ENCODE peak calls at places on chromosomes 3 and 15, in nine cellular contexts. One of them, this sample, is unnamed.

GRCh38 chr3:110430146-110430545 is 641.5 kb upstream of the NECTIN3 start:
- DNase-seq in A549: no peak
- DNase-seq in HFFc6: peak
- DNase-seq in lower lobe of right lung: no peak
- DNase-seq in left ventricle myocardium inferior: no peak
- DNase-seq in esophagus muscularis mucosa: no peak
- DNase-seq in fibroblast of the aortic adventitia: no peak
- DNase-seq in heart left ventricle: no peak
- DNase-seq in endothelial cell: no peak
- DNase-seq in this sample: no peak

GRCh38 chr15:40093224-40093842 is 15.3 kb downstream of the BMF start:
- DNase-seq in HFFc6: peak
- DNase-seq in left ventricle myocardium inferior: no peak
- DNase-seq in lower lobe of right lung: no peak
- DNase-seq in esophagus muscularis mucosa: no peak
- DNase-seq in A549: no peak
- DNase-seq in endothelial cell: no peak
- DNase-seq in heart left ventricle: no peak
- DNase-seq in fibroblast of the aortic adventitia: no peak
- DNase-seq in this sample: no peak

GRCh38 chr3:46812237-46812791 is 50.9 kb downstream of the MYL3 start:
- DNase-seq in fibroblast of the aortic adventitia: peak
- DNase-seq in heart left ventricle: peak
- DNase-seq in HFFc6: no peak
- DNase-seq in left ventricle myocardium inferior: peak
- DNase-seq in endothelial cell: peak
- DNase-seq in lower lobe of right lung: peak
- DNase-seq in A549: peak
- DNase-seq in esophagus muscularis mucosa: no peak
- DNase-seq in this sample: peak

GRCh38 chr3:94137377-94137776 is 74.5 kb downstream of the NSUN3 start:
- DNase-seq in lower lobe of right lung: no peak
- DNase-seq in HFFc6: no peak
- DNase-seq in endothelial cell: no peak
- DNase-seq in esophagus muscularis mucosa: no peak
- DNase-seq in left ventricle myocardium inferior: no peak
- DNase-seq in A549: no peak
- DNase-seq in heart left ventricle: no peak
- DNase-seq in fibroblast of the aortic adventitia: peak
- DNase-seq in this sample: no peak

GRCh38 chr15:20341901-20342605 is 199.5 kb downstream of the GOLGA6L6 start:
- DNase-seq in heart left ventricle: peak
- DNase-seq in HFFc6: no peak
- DNase-seq in fibroblast of the aortic adventitia: no peak
- DNase-seq in endothelial cell: peak
- DNase-seq in left ventricle myocardium inferior: peak
- DNase-seq in lower lobe of right lung: peak
- DNase-seq in A549: no peak
- DNase-seq in esophagus muscularis mucosa: peak
- DNase-seq in this sample: peak

GRCh38 chr15:37204698-37205097 is 104.3 kb upstream of the MEIS2 start:
- DNase-seq in heart left ventricle: no peak
- DNase-seq in lower lobe of right lung: no peak
- DNase-seq in left ventricle myocardium inferior: no peak
- DNase-seq in A549: no peak
- DNase-seq in esophagus muscularis mucosa: no peak
- DNase-seq in fibroblast of the aortic adventitia: no peak
- DNase-seq in HFFc6: no peak
- DNase-seq in endothelial cell: no peak
- DNase-seq in this sample: no peak

GRCh38 chr3:88957751-88958452 is 149.5 kb upstream of the EPHA3 start:
- DNase-seq in HFFc6: peak
- DNase-seq in left ventricle myocardium inferior: no peak
- DNase-seq in endothelial cell: no peak
- DNase-seq in lower lobe of right lung: no peak
- DNase-seq in A549: no peak
- DNase-seq in fibroblast of the aortic adventitia: peak
- DNase-seq in heart left ventricle: no peak
- DNase-seq in esophagus muscularis mucosa: no peak
- DNase-seq in this sample: no peak

GRCh38 chr3:72657666-72658065 is 190.6 kb downstream of the SHQ1 start:
- DNase-seq in A549: no peak
- DNase-seq in heart left ventricle: no peak
- DNase-seq in endothelial cell: no peak
- DNase-seq in fibroblast of the aortic adventitia: no peak
- DNase-seq in left ventricle myocardium inferior: no peak
- DNase-seq in HFFc6: no peak
- DNase-seq in lower lobe of right lung: no peak
- DNase-seq in esophagus muscularis mucosa: no peak
- DNase-seq in this sample: no peak

GRCh38 chr3:72301779-72302178 is 516.8 kb upstream of the PROK2 start:
- DNase-seq in fibroblast of the aortic adventitia: no peak
- DNase-seq in lower lobe of right lung: no peak
- DNase-seq in HFFc6: no peak
- DNase-seq in heart left ventricle: no peak
- DNase-seq in left ventricle myocardium inferior: no peak
- DNase-seq in endothelial cell: no peak
- DNase-seq in A549: no peak
- DNase-seq in esophagus muscularis mucosa: no peak
- DNase-seq in this sample: no peak

GRCh38 chr15:60526127-60526616 is 47.2 kb upstream of the ICE2 start:
- DNase-seq in esophagus muscularis mucosa: no peak
- DNase-seq in A549: no peak
- DNase-seq in left ventricle myocardium inferior: no peak
- DNase-seq in heart left ventricle: no peak
- DNase-seq in HFFc6: peak
- DNase-seq in lower lobe of right lung: no peak
- DNase-seq in fibroblast of the aortic adventitia: no peak
- DNase-seq in endothelial cell: no peak
- DNase-seq in this sample: no peak

GRCh38 chr15:40633178-40633577 is 39.1 kb downstream of the KNL1 start:
- DNase-seq in left ventricle myocardium inferior: no peak
- DNase-seq in fibroblast of the aortic adventitia: no peak
- DNase-seq in HFFc6: peak
- DNase-seq in A549: no peak
- DNase-seq in esophagus muscularis mucosa: no peak
- DNase-seq in endothelial cell: no peak
- DNase-seq in lower lobe of right lung: no peak
- DNase-seq in heart left ventricle: no peak
- DNase-seq in this sample: no peak

GRCh38 chr15:67013696-67014095 is 51.7 kb upstream of the SMAD3 start:
- DNase-seq in fibroblast of the aortic adventitia: peak
- DNase-seq in left ventricle myocardium inferior: peak
- DNase-seq in A549: no peak
- DNase-seq in heart left ventricle: peak
- DNase-seq in endothelial cell: peak
- DNase-seq in esophagus muscularis mucosa: peak
- DNase-seq in lower lobe of right lung: no peak
- DNase-seq in HFFc6: no peak
- DNase-seq in this sample: no peak

GRCh38 chr3:129005526-129006303 is 4.6 kb downstream of the EFCC1 start:
- DNase-seq in esophagus muscularis mucosa: no peak
- DNase-seq in fibroblast of the aortic adventitia: peak
- DNase-seq in HFFc6: peak
- DNase-seq in endothelial cell: no peak
- DNase-seq in heart left ventricle: no peak
- DNase-seq in left ventricle myocardium inferior: peak
- DNase-seq in A549: no peak
- DNase-seq in lower lobe of right lung: peak
- DNase-seq in this sample: no peak

GRCh38 chr3:146164071-146164470 is 3.1 kb upstream of the PLOD2 start:
- DNase-seq in left ventricle myocardium inferior: no peak
- DNase-seq in fibroblast of the aortic adventitia: no peak
- DNase-seq in heart left ventricle: no peak
- DNase-seq in endothelial cell: no peak
- DNase-seq in esophagus muscularis mucosa: no peak
- DNase-seq in HFFc6: no peak
- DNase-seq in lower lobe of right lung: no peak
- DNase-seq in A549: no peak
- DNase-seq in this sample: no peak

GRCh38 chr3:141663993-141664392 is 74.1 kb upstream of the RNF7 start:
- DNase-seq in heart left ventricle: no peak
- DNase-seq in fibroblast of the aortic adventitia: peak
- DNase-seq in lower lobe of right lung: no peak
- DNase-seq in left ventricle myocardium inferior: no peak
- DNase-seq in esophagus muscularis mucosa: no peak
- DNase-seq in endothelial cell: no peak
- DNase-seq in A549: no peak
- DNase-seq in HFFc6: peak
- DNase-seq in this sample: no peak

GRCh38 chr15:47961401-47962090 is 159.2 kb upstream of the SLC24A5 start:
- DNase-seq in left ventricle myocardium inferior: no peak
- DNase-seq in lower lobe of right lung: no peak
- DNase-seq in A549: no peak
- DNase-seq in endothelial cell: no peak
- DNase-seq in HFFc6: no peak
- DNase-seq in heart left ventricle: no peak
- DNase-seq in esophagus muscularis mucosa: no peak
- DNase-seq in fibroblast of the aortic adventitia: no peak
- DNase-seq in this sample: no peak

DNA sequence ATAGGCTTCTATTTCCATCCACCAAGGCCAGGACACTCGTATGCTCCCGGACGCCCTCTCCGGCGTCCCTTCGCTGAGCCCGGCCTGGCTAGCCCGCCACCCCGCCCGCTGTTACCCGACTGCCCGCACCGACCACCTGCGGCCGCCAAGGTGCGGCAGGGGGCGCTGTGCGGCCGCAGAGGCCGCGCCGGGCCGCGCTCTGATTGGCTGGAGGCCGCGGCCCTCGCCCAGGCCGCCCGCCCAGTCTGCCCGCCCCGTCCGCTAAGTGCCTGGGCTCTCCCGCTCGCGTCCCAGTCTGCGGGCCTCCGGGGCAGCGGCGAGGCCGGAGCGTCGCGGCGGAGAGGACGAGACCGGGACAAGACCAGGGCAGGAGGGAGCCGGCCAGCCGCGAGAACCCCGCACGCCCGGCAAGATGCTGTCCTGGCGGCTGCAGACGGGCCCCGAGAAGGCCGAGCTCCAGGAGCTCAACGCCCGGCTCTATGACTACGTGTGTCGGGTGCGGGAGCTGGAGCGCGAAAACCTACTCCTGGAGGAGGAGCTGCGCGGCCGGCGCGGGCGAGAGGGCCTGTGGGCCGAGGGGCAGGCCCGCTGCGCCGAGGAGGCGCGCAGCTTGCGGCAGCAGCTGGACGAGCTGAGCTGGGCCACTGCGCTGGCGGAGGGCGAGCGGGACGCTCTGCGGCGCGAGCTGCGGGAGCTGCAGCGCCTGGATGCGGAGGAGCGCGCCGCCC is at the start of gene SYNM:
- DNase-seq in fibroblast of the aortic adventitia: peak
- DNase-seq in HFFc6: peak
- DNase-seq in lower lobe of right lung: peak
- DNase-seq in left ventricle myocardium inferior: peak
- DNase-seq in esophagus muscularis mucosa: no peak
- DNase-seq in A549: peak
- DNase-seq in endothelial cell: peak
- DNase-seq in heart left ventricle: peak
- DNase-seq in this sample: no peak
- TF ChIP-seq CTCF in fibroblast of the aortic adventitia: peak
- TF ChIP-seq CTCF in HFFc6: peak
- TF ChIP-seq CTCF in lower lobe of right lung: peak
- TF ChIP-seq CTCF in left ventricle myocardium inferior: peak
- TF ChIP-seq CTCF in esophagus muscularis mucosa: peak
- TF ChIP-seq CTCF in A549: peak
- TF ChIP-seq CTCF in endothelial cell: peak
- TF ChIP-seq CTCF in heart left ventricle: peak
- TF ChIP-seq CTCF in this sample: peak

GRCh38 chr15:62698646-62699045 is 343.9 kb upstream of the TPM1 start:
- DNase-seq in lower lobe of right lung: no peak
- DNase-seq in HFFc6: no peak
- DNase-seq in A549: no peak
- DNase-seq in fibroblast of the aortic adventitia: no peak
- DNase-seq in endothelial cell: no peak
- DNase-seq in heart left ventricle: no peak
- DNase-seq in left ventricle myocardium inferior: no peak
- DNase-seq in esophagus muscularis mucosa: no peak
- DNase-seq in this sample: no peak
- TF ChIP-seq CTCF in lower lobe of right lung: no peak
- TF ChIP-seq CTCF in HFFc6: no peak
- TF ChIP-seq CTCF in A549: no peak
- TF ChIP-seq CTCF in fibroblast of the aortic adventitia: no peak
- TF ChIP-seq CTCF in endothelial cell: no peak
- TF ChIP-seq CTCF in heart left ventricle: no peak
- TF ChIP-seq CTCF in left ventricle myocardium inferior: no peak
- TF ChIP-seq CTCF in esophagus muscularis mucosa: no peak
- TF ChIP-seq CTCF in this sample: no peak

GRCh38 chr3:183284570-183284969 is 31.5 kb downstream of the B3GNT5 start:
- DNase-seq in A549: no peak
- DNase-seq in lower lobe of right lung: no peak
- DNase-seq in esophagus muscularis mucosa: no peak
- DNase-seq in fibroblast of the aortic adventitia: no peak
- DNase-seq in endothelial cell: no peak
- DNase-seq in HFFc6: no peak
- DNase-seq in heart left ventricle: no peak
- DNase-seq in left ventricle myocardium inferior: no peak
- DNase-seq in this sample: no peak

GRCh38 chr3:183278479-183279088 is 25.5 kb downstream of the B3GNT5 start:
- DNase-seq in endothelial cell: no peak
- DNase-seq in HFFc6: no peak
- DNase-seq in heart left ventricle: no peak
- DNase-seq in lower lobe of right lung: no peak
- DNase-seq in left ventricle myocardium inferior: no peak
- DNase-seq in fibroblast of the aortic adventitia: peak
- DNase-seq in A549: no peak
- DNase-seq in esophagus muscularis mucosa: no peak
- DNase-seq in this sample: no peak

GRCh38 chr3:183283886-183284285 is 30.8 kb downstream of the B3GNT5 start:
- DNase-seq in heart left ventricle: no peak
- DNase-seq in fibroblast of the aortic adventitia: no peak
- DNase-seq in lower lobe of right lung: no peak
- DNase-seq in A549: no peak
- DNase-seq in left ventricle myocardium inferior: no peak
- DNase-seq in HFFc6: no peak
- DNase-seq in esophagus muscularis mucosa: no peak
- DNase-seq in endothelial cell: no peak
- DNase-seq in this sample: no peak

GRCh38 chr3:183279371-183279770 is 26.3 kb downstream of the B3GNT5 start:
- DNase-seq in lower lobe of right lung: no peak
- DNase-seq in fibroblast of the aortic adventitia: no peak
- DNase-seq in left ventricle myocardium inferior: no peak
- DNase-seq in HFFc6: no peak
- DNase-seq in heart left ventricle: no peak
- DNase-seq in endothelial cell: no peak
- DNase-seq in A549: no peak
- DNase-seq in esophagus muscularis mucosa: no peak
- DNase-seq in this sample: no peak

GRCh38 chr3:183281126-183281797 is 28.2 kb downstream of the B3GNT5 start:
- DNase-seq in A549: no peak
- DNase-seq in lower lobe of right lung: no peak
- DNase-seq in HFFc6: no peak
- DNase-seq in heart left ventricle: no peak
- DNase-seq in esophagus muscularis mucosa: no peak
- DNase-seq in endothelial cell: no peak
- DNase-seq in fibroblast of the aortic adventitia: no peak
- DNase-seq in left ventricle myocardium inferior: no peak
- DNase-seq in this sample: no peak
- TF ChIP-seq CTCF in A549: no peak
- TF ChIP-seq CTCF in lower lobe of right lung: no peak
- TF ChIP-seq CTCF in HFFc6: no peak
- TF ChIP-seq CTCF in heart left ventricle: no peak
- TF ChIP-seq CTCF in esophagus muscularis mucosa: no peak
- TF ChIP-seq CTCF in endothelial cell: no peak
- TF ChIP-seq CTCF in fibroblast of the aortic adventitia: no peak
- TF ChIP-seq CTCF in left ventricle myocardium inferior: no peak
- TF ChIP-seq CTCF in this sample: no peak

GRCh38 chr15:78629031-78629715 is 8.4 kb upstream of the CHRNA3 start:
- DNase-seq in HFFc6: no peak
- DNase-seq in left ventricle myocardium inferior: no peak
- DNase-seq in endothelial cell: no peak
- DNase-seq in lower lobe of right lung: no peak
- DNase-seq in A549: no peak
- DNase-seq in fibroblast of the aortic adventitia: no peak
- DNase-seq in esophagus muscularis mucosa: no peak
- DNase-seq in heart left ventricle: no peak
- DNase-seq in this sample: no peak
- TF ChIP-seq CTCF in HFFc6: no peak
- TF ChIP-seq CTCF in left ventricle myocardium inferior: no peak
- TF ChIP-seq CTCF in endothelial cell: no peak
- TF ChIP-seq CTCF in lower lobe of right lung: no peak
- TF ChIP-seq CTCF in A549: no peak
- TF ChIP-seq CTCF in fibroblast of the aortic adventitia: no peak
- TF ChIP-seq CTCF in esophagus muscularis mucosa: no peak
- TF ChIP-seq CTCF in heart left ventricle: no peak
- TF ChIP-seq CTCF in this sample: no peak